ENCODE peak calls at places on chromosomes 7 and 10, in four cellular contexts. L is ovary; D is transverse colon; G is CD8-positive, alpha-beta memory T cell. F is an unnamed sample.

GRCh38 chr10:129467346-129468119 is 492 bp downstream of the MGMT start:
- DNase-seq in L (peak), D (peak), G (no peak), F (no peak)

GRCh38 chr10:66931340-66931948 is 5.6 kb downstream of the LRRTM3 start:
- DNase-seq in L (no peak), D (no peak), G (no peak), F (no peak)

GRCh38 chr7:70316745-70317144 is 718.5 kb downstream of the AUTS2 start:
- DNase-seq in L (no peak), D (no peak), G (peak), F (peak)

GRCh38 chr10:11113156-11113555 is 95.5 kb downstream of the CELF2 start:
- DNase-seq in L (no peak), D (no peak), G (peak), F (peak)

GRCh38 chr10:36630267-36630666 is 495.1 kb upstream of the ANKRD30A start:
- DNase-seq in L (no peak), D (no peak), G (no peak), F (no peak)

GRCh38 chr7:28630350-28630749 is 218.0 kb downstream of the CREB5 start:
- DNase-seq in L (no peak), D (no peak), G (no peak), F (no peak)

GRCh38 chr10:79401015-79401921 is 44.2 kb downstream of the ZCCHC24 start:
- DNase-seq in L (peak), D (no peak), G (no peak), F (no peak)

GRCh38 chr7:115289966-115290365 is 368.1 kb downstream of the MDFIC start:
- DNase-seq in L (no peak), D (no peak), G (no peak), F (no peak)

GRCh38 chr7:36723951-36724664 is at the start of gene AOAH:
- DNase-seq in L (no peak), D (peak), G (peak), F (peak)

GRCh38 chr10:93437000-93437945 is 44.9 kb downstream of the MYOF start:
- DNase-seq in L (peak), D (peak), G (no peak), F (no peak)

GRCh38 chr7:132577206-132578049 is 1.2 kb upstream of the PLXNA4 start:
- DNase-seq in L (peak), D (peak), G (no peak), F (no peak)

GRCh38 chr7:26653430-26653911 is 210.9 kb downstream of the SKAP2 start:
- DNase-seq in L (no peak), D (peak), G (no peak), F (no peak)

GRCh38 chr7:3236268-3236667 is 64.8 kb upstream of the SDK1 start:
- DNase-seq in L (no peak), D (no peak), G (no peak), F (no peak)

GRCh38 chr7:47284691-47285246 is 297.1 kb downstream of the TNS3 start:
- DNase-seq in L (no peak), D (no peak), G (no peak), F (no peak)

GRCh38 chr10:113528876-113529275 is 24.0 kb upstream of the HABP2 start:
- DNase-seq in L (no peak), D (no peak), G (no peak), F (no peak)

GRCh38 chr10:102262744-102263370 is 17.5 kb downstream of the GBF1 start:
- DNase-seq in L (no peak), D (no peak), G (no peak), F (no peak)

GRCh38 chr7:77738871-77739270 is 42.6 kb downstream of the RSBN1L start:
- DNase-seq in L (no peak), D (no peak), G (no peak), F (no peak)

GRCh38 chr10:130361351-130362105 is 225.3 kb downstream of the GLRX3 start:
- DNase-seq in L (no peak), D (no peak), G (no peak), F (no peak)

GRCh38 chr7:99105756-99106155 is 38.2 kb downstream of the SMURF1 start:
- DNase-seq in L (no peak), D (no peak), G (no peak), F (no peak)

GRCh38 chr7:74174606-74175082 is 488 bp downstream of the EIF4H start:
- DNase-seq in L (peak), D (peak), G (no peak), F (no peak)

GRCh38 chr10:47311193-47311899 is 10.9 kb upstream of the GDF2 start:
- DNase-seq in L (no peak), D (peak), G (peak), F (peak)

GRCh38 chr7:140041626-140042385 is 20.9 kb downstream of the PARP12 start:
- DNase-seq in L (no peak), D (no peak), G (no peak), F (no peak)

GRCh38 chr7:150370612-150371071 is 2.0 kb downstream of the REPIN1 start:
- DNase-seq in L (no peak), D (no peak), G (no peak), F (no peak)

GRCh38 chr10:91616124-91616523 is 16.7 kb downstream of the PPP1R3C start:
- DNase-seq in L (no peak), D (no peak), G (no peak), F (no peak)

GRCh38 chr7:35869810-35870209 is 69.0 kb downstream of the SEPTIN7 start:
- DNase-seq in L (no peak), D (no peak), G (no peak), F (no peak)

GRCh38 chr10:90174531-90174930 is 473.1 kb downstream of the KIF20B start:
- DNase-seq in L (no peak), D (no peak), G (no peak), F (no peak)

GRCh38 chr7:116139007-116139406 is 71.3 kb upstream of the TES start:
- DNase-seq in L (no peak), D (no peak), G (no peak), F (no peak)

GRCh38 chr10:122014652-122015248 is 25.8 kb downstream of the TACC2 start:
- DNase-seq in L (no peak), D (peak), G (no peak), F (no peak)

GRCh38 chr10:14282271-14282670 is 48.5 kb downstream of the FRMD4A start:
- DNase-seq in L (no peak), D (no peak), G (no peak), F (no peak)

GRCh38 chr10:42898037-42898960 is 115.7 kb downstream of the BMS1 start:
- DNase-seq in L (no peak), D (no peak), G (no peak), F (no peak)

GRCh38 chr7:119916501-119916900 is 356.5 kb upstream of the KCND2 start:
- DNase-seq in L (no peak), D (no peak), G (no peak), F (no peak)

GRCh38 chr7:14332155-14332554 is 342.7 kb upstream of the ETV1 start:
- DNase-seq in L (no peak), D (no peak), G (no peak), F (no peak)

GRCh38 chr10:7070950-7071349 is 339.9 kb downstream of the SFMBT2 start:
- DNase-seq in L (no peak), D (no peak), G (no peak), F (no peak)

GRCh38 chr10:77799352-77799751 is 127.2 kb downstream of the DLG5 start:
- DNase-seq in L (no peak), D (no peak), G (no peak), F (peak)

GRCh38 chr7:34131371-34131770 is 226.0 kb downstream of the BMPER start:
- DNase-seq in L (no peak), D (no peak), G (no peak), F (no peak)

GRCh38 chr7:111080495-111081105 is 10.3 kb upstream of the LRRN3 start:
- DNase-seq in L (no peak), D (no peak), G (no peak), F (no peak)

GRCh38 chr7:20828947-20829346 is 42.3 kb upstream of the SP8 start:
- DNase-seq in L (no peak), D (no peak), G (no peak), F (no peak)

GRCh38 chr7:95725170-95725569 is 47.2 kb upstream of the DYNC1I1 start:
- DNase-seq in L (no peak), D (no peak), G (no peak), F (no peak)

GRCh38 chr7:46071076-46071475 is 150.0 kb upstream of the IGFBP3 start:
- DNase-seq in L (no peak), D (no peak), G (no peak), F (no peak)

GRCh38 chr7:158378978-158379377 is 208.6 kb downstream of the PTPRN2 start:
- DNase-seq in L (no peak), D (no peak), G (no peak), F (no peak)

GRCh38 chr7:158383665-158384064 is 204.0 kb downstream of the PTPRN2 start:
- DNase-seq in L (no peak), D (no peak), G (no peak), F (no peak)

GRCh38 chr7:158384746-158385145 is 202.9 kb downstream of the PTPRN2 start:
- DNase-seq in L (no peak), D (no peak), G (no peak), F (no peak)

GRCh38 chr7:158382363-158382988 is 205.1 kb downstream of the PTPRN2 start:
- DNase-seq in L (no peak), D (no peak), G (no peak), F (no peak)

GRCh38 chr7:158381956-158382355 is 205.7 kb downstream of the PTPRN2 start:
- DNase-seq in L (no peak), D (no peak), G (no peak), F (no peak)
- H3K27ac ChIP-seq in L (no peak), D (no peak), G (no peak), F (no peak)

GRCh38 chr7:19397917-19398316 is 252.7 kb upstream of the FERD3L start:
- DNase-seq in L (no peak), D (no peak), G (no peak), F (no peak)

GRCh38 chr7:19390795-19391194 is 245.6 kb upstream of the FERD3L start:
- DNase-seq in L (no peak), D (no peak), G (no peak), F (no peak)

GRCh38 chr7:19392246-19392645 is 247.0 kb upstream of the FERD3L start:
- DNase-seq in L (no peak), D (no peak), G (no peak), F (no peak)
- H3K27ac ChIP-seq in L (no peak), D (no peak), G (no peak), F (no peak)

GRCh38 chr7:828793-829561 is 3.3 kb upstream of the SUN1 start:
- DNase-seq in L (no peak), D (no peak), G (no peak), F (no peak)

GRCh38 chr7:832968-833424 is 720 bp downstream of the SUN1 start:
- DNase-seq in L (no peak), D (no peak), G (no peak), F (no peak)

GRCh38 chr7:832292-832967 is at the start of gene SUN1:
- DNase-seq in L (peak), D (no peak), G (peak), F (peak)

GRCh38 chr7:831596-832291 is 532 bp upstream of the SUN1 start:
- DNase-seq in L (peak), D (no peak), G (no peak), F (no peak)

GRCh38 chr7:830069-830468 is 2.2 kb upstream of the SUN1 start:
- DNase-seq in L (no peak), D (no peak), G (no peak), F (no peak)
- H3K27ac ChIP-seq in L (peak), D (peak), G (no peak), F (no peak)

DNA sequence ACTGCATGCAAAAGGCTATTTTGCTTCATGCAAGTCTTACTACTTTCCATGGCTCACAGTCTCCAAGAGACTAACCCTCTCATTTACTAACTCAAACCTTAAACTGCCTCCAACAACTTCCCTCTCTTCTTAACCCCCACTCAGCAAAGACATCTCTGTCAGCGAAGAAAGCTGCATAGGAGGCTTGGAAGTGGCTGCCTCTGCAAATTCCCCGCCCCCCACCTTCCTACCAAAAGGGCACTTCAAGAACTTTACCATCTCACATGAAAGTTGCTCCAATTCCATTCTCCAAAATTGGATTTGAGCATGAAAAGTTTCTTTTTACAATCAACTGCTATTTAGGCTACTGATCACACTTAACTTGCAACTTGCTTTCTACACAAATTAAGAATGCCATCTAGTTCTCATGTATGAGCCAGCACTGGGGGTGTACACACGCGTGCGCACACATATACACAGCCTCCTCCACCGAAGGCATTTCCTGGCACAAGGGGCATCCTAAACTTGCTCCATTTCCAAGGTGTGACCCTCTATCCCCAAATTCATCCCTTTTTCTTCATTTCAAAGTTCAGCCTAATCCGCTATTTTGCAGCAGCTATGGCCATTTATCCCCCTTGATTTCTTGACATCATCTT is 1.8 kb downstream of the CCDC6 start:
- DNase-seq in L (no peak), D (peak), G (no peak), F (no peak)
- H3K27ac ChIP-seq in L (no peak), D (peak), G (no peak), F (peak)

F was measured in CD4-positive, alpha-beta memory T cell.